ENCODE peak calls at places on chromosomes 11 and 22, in ten cellular contexts. D, M, C, J, G, P, O, F, L and X are unnamed samples.

GRCh38 chr11:47854667-47855066 is 6.5 kb upstream of the NUP160 start:
- DNase-seq in D (no peak), M (no peak), C (no peak), J (no peak), G (no peak), P (no peak), O (no peak), F (no peak), L (no peak), X (no peak)

GRCh38 chr11:111018571-111018970 is 227.0 kb upstream of the POU2AF2 start:
- DNase-seq in D (no peak), M (no peak), C (peak), J (no peak), G (no peak), P (no peak), O (no peak), F (no peak), L (no peak), X (no peak)

GRCh38 chr11:67202045-67202444 is 64.2 kb upstream of the GRK2 start:
- DNase-seq in D (no peak), M (no peak), C (peak), J (no peak), G (no peak), P (no peak), O (no peak), F (no peak), L (no peak), X (no peak)

GRCh38 chr11:76663461-76663760 is 7.1 kb downstream of the LRRC32 start:
- DNase-seq in D (no peak), M (no peak), C (no peak), J (no peak), G (no peak), P (no peak), O (no peak), F (no peak), L (no peak), X (no peak)

GRCh38 chr22:49959782-49960158 is 802 bp upstream of the PIM3 start:
- DNase-seq in D (no peak), M (no peak), C (peak), J (no peak), G (no peak), P (no peak), O (no peak), F (peak), L (peak), X (peak)

GRCh38 chr11:68843052-68843561 is 1.4 kb upstream of the CPT1A start:
- DNase-seq in D (no peak), M (no peak), C (peak), J (peak), G (no peak), P (no peak), O (no peak), F (peak), L (no peak), X (peak)

GRCh38 chr11:49151211-49151610 is 57.2 kb downstream of the FOLH1 start:
- DNase-seq in D (no peak), M (no peak), C (no peak), J (no peak), G (no peak), P (no peak), O (no peak), F (no peak), L (no peak), X (no peak)

GRCh38 chr11:93005239-93005638 is 35.8 kb downstream of the MTNR1B start:
- DNase-seq in D (no peak), M (no peak), C (peak), J (no peak), G (no peak), P (no peak), O (no peak), F (no peak), L (no peak), X (no peak)

GRCh38 chr11:94721565-94722292 is 46.4 kb upstream of the AMOTL1 start:
- DNase-seq in D (no peak), M (no peak), C (no peak), J (no peak), G (no peak), P (no peak), O (no peak), F (no peak), L (no peak), X (no peak)

GRCh38 chr22:50141891-50142363 is 28.6 kb upstream of the PANX2 start:
- DNase-seq in D (no peak), M (peak), C (no peak), J (no peak), G (peak), P (no peak), O (no peak), F (no peak), L (no peak), X (no peak)

GRCh38 chr11:2748061-2748813 is 48.4 kb upstream of the KCNQ1OT1 start:
- DNase-seq in D (no peak), M (no peak), C (no peak), J (no peak), G (no peak), P (no peak), O (no peak), F (no peak), L (no peak), X (no peak)

GRCh38 chr11:56910785-56911184 is 77.9 kb upstream of the OR5AK2 start:
- DNase-seq in D (no peak), M (no peak), C (no peak), J (no peak), G (no peak), P (no peak), O (no peak), F (no peak), L (no peak), X (no peak)

GRCh38 chr11:8357505-8357888 is 93.8 kb upstream of the LMO1 start:
- DNase-seq in D (no peak), M (no peak), C (no peak), J (no peak), G (no peak), P (no peak), O (no peak), F (no peak), L (no peak), X (no peak)

GRCh38 chr22:45154383-45154782 is 9.3 kb upstream of the NUP50 start:
- DNase-seq in D (peak), M (no peak), C (peak), J (no peak), G (no peak), P (peak), O (no peak), F (no peak), L (no peak), X (no peak)

GRCh38 chr11:30741039-30741550 is 154.9 kb upstream of the MPPED2 start:
- DNase-seq in D (no peak), M (no peak), C (peak), J (no peak), G (no peak), P (peak), O (no peak), F (no peak), L (peak), X (no peak)

GRCh38 chr11:93444671-93445073 is 98.5 kb downstream of the SMCO4 start:
- DNase-seq in D (no peak), M (peak), C (no peak), J (no peak), G (peak), P (no peak), O (no peak), F (peak), L (peak), X (no peak)

GRCh38 chr11:46529086-46529905 is 64.5 kb downstream of the AMBRA1 start:
- DNase-seq in D (no peak), M (peak), C (peak), J (peak), G (peak), P (no peak), O (peak), F (peak), L (peak), X (peak)

GRCh38 chr11:126082251-126083109 is 19.8 kb upstream of the CDON start:
- DNase-seq in D (no peak), M (peak), C (no peak), J (no peak), G (no peak), P (no peak), O (no peak), F (no peak), L (no peak), X (no peak)

GRCh38 chr11:16299390-16299789 is 57.0 kb downstream of the SOX6 start:
- DNase-seq in D (no peak), M (no peak), C (no peak), J (no peak), G (no peak), P (no peak), O (no peak), F (no peak), L (no peak), X (no peak)

GRCh38 chr11:40401132-40401853 is 1058.2 kb downstream of the LRRC4C start:
- DNase-seq in D (no peak), M (no peak), C (no peak), J (no peak), G (no peak), P (no peak), O (no peak), F (no peak), L (no peak), X (no peak)

GRCh38 chr11:71342951-71343827 is 90.8 kb upstream of the SHANK2 start:
- DNase-seq in D (no peak), M (peak), C (peak), J (no peak), G (peak), P (no peak), O (no peak), F (peak), L (peak), X (peak)